ENCODE peak calls at places on chromosomes 4 and X, in nine cellular contexts. W, X, D, P, L, O, U, E and S are unnamed samples.

GRCh38 chr4:47913858-47914218 is 545 bp downstream of the NFXL1 start:
- DNase-seq in P (peak; percentile 33), W (peak; percentile 36), U (no peak), O (peak; percentile 50), L (no peak), D (no peak), E (peak; percentile 49), X (peak; percentile 50), S (peak; percentile 55)

GRCh38 chr4:112266823-112267222 is 18.9 kb downstream of the TIFA start:
- DNase-seq in E (peak; percentile 45), L (peak; percentile 62), D (no peak), U (peak; percentile 32), X (peak; percentile 14), O (no peak), P (no peak), W (peak; percentile 41), S (no peak)

GRCh38 chrX:4850312-4850711 is 1136.9 kb upstream of the PRKX start:
- DNase-seq in P (no peak), D (no peak), X (no peak), E (no peak), U (no peak), O (no peak), W (no peak), L (no peak), S (no peak)

GRCh38 chr4:64581422-64581821 is 172.2 kb upstream of the TECRL start:
- DNase-seq in O (no peak), P (no peak), E (no peak), X (peak; percentile 51), U (peak; percentile 12), W (no peak), L (peak; percentile 62), D (no peak), S (no peak)

GRCh38 chrX:96971812-96972211 is 88.1 kb downstream of the RPA4 start:
- DNase-seq in D (no peak), W (no peak), E (no peak), P (no peak), O (no peak), U (no peak), X (no peak), L (no peak), S (no peak)

GRCh38 chr4:22179124-22179874 is 230.7 kb upstream of the KCNIP4 start:
- DNase-seq in E (no peak), O (no peak), P (no peak), U (peak; percentile 61), L (peak; percentile 90), W (no peak), X (peak; percentile 90), D (peak; percentile 34), S (peak; percentile 21)

GRCh38 chr4:80033581-80033980 is 39.4 kb downstream of the ANTXR2 start:
- DNase-seq in X (no peak), L (no peak), P (no peak), E (no peak), D (no peak), O (no peak), W (no peak), U (no peak), S (no peak)

GRCh38 chr4:142315999-142316398 is 530.1 kb downstream of the INPP4B start:
- DNase-seq in O (no peak), U (no peak), W (no peak), X (no peak), D (no peak), P (no peak), E (no peak), L (no peak), S (no peak)

GRCh38 chr4:152206185-152206584 is 329.7 kb downstream of the FBXW7 start:
- DNase-seq in L (no peak), P (no peak), O (no peak), X (no peak), E (no peak), U (no peak), W (no peak), D (no peak), S (no peak)

GRCh38 chrX:56314334-56314733 is 82.2 kb downstream of the KLF8 start:
- DNase-seq in P (no peak), W (peak; percentile 58), X (no peak), E (no peak), U (no peak), L (no peak), O (no peak), D (no peak), S (peak; percentile 21)

GRCh38 chrX:55488268-55488558 is 1.4 kb downstream of the USP51 start:
- DNase-seq in O (no peak), E (no peak), W (no peak), X (no peak), P (no peak), U (no peak), L (no peak), D (no peak), S (peak; percentile 1)

GRCh38 chrX:119756926-119757635 is 1.3 kb upstream of the SOWAHD start:
- DNase-seq in X (no peak), D (no peak), O (no peak), U (no peak), L (no peak), P (no peak), E (peak; percentile 40), W (peak; percentile 23), S (peak; percentile 32)

GRCh38 chr4:13698296-13698695 is 70.8 kb upstream of the BOD1L1 start:
- DNase-seq in D (no peak), X (peak; percentile 46), L (no peak), P (no peak), W (no peak), O (no peak), U (no peak), E (no peak), S (no peak)

GRCh38 chrX:38701073-38701472 is 100.2 kb upstream of the MID1IP1 start:
- DNase-seq in P (no peak), X (no peak), U (no peak), W (no peak), D (no peak), O (no peak), L (no peak), E (no peak), S (no peak)

DNA sequence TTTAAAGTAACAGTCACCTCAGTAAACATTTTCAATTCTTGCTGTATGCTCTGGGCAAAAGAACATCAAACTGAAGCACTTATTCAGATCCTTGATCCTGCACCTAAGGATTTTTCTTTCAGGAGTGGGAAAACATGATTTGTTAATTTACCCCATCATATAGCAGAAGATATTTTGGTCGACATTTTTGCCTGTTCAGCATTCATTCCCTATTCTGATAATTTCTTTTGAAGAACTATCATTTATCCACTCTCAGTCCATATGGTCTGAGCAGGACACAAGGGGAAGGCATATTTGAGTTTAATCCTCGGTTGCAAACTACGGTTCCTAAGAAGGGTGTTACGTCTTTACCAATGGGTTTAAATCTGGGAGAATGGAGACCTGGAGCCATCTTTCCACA is 1.2 kb upstream of the CLOCK start:
- DNase-seq in E (no peak), O (no peak), P (no peak), D (no peak), W (no peak), U (no peak), X (no peak), L (no peak), S (no peak)
- TF ChIP-seq CTCF in E (no peak), O (no peak), P (no peak), D (no peak), W (no peak), U (no peak), X (no peak), L (no peak), S (no peak)

GRCh38 chrX:153968754-153969124 is 2.9 kb downstream of the HCFC1 start:
- DNase-seq in P (no peak), E (peak; percentile 82), X (no peak), W (peak; percentile 84), D (no peak), L (no peak), O (no peak), U (peak; percentile 11), S (peak; percentile 58)
- TF ChIP-seq CTCF in P (no peak), E (peak; percentile 59), X (no peak), W (peak; percentile 39), D (no peak), L (no peak), O (peak; percentile 20), U (no peak), S (no peak)

DNA sequence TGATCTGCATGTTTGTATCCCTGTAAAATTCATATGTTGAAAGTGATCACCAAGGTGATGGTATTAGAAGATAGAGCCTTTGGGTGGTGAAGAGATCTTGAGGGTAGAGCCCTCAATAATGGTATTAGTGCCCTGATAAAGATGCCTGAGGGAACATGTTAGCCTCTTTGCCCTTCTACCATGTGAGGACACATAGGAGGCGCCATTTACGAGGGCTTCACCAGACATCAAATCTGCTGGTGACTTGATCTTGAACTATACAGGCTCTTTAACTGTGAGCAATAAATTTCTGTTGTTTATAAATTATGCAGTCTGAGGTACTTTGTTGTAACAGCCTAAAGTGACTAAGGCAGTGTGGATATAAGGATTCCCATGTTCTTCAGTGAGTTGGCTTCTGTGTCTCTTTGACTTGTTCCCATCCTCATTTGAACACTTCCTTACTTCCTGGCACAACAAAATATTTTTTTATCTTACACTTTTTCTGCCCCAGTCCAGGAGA is 11.8 kb downstream of the MOB1B start:
- DNase-seq in E (no peak), D (no peak), X (no peak), U (peak; percentile 57), P (no peak), O (no peak), L (peak; percentile 3), W (no peak), S (no peak)
- TF ChIP-seq CTCF in E (peak; percentile 49), D (no peak), X (no peak), U (peak; percentile 59), P (no peak), O (no peak), L (no peak), W (no peak), S (no peak)

GRCh38 chr4:38185406-38185805 is 225.2 kb downstream of the PTTG2 start:
- DNase-seq in U (no peak), D (no peak), P (no peak), O (no peak), E (no peak), X (no peak), L (no peak), W (no peak), S (no peak)

GRCh38 chr4:38188136-38188535 is 227.9 kb downstream of the PTTG2 start:
- DNase-seq in P (no peak), X (no peak), E (no peak), D (no peak), W (no peak), O (no peak), L (no peak), U (no peak), S (no peak)

GRCh38 chr4:38180456-38180855 is 220.3 kb downstream of the PTTG2 start:
- DNase-seq in D (no peak), O (no peak), E (no peak), U (no peak), X (peak; percentile 74), L (no peak), P (no peak), W (peak; percentile 12), S (no peak)

GRCh38 chr4:38182334-38182998 is 222.3 kb downstream of the PTTG2 start:
- DNase-seq in P (no peak), D (no peak), W (no peak), U (no peak), E (no peak), X (no peak), L (no peak), O (no peak), S (no peak)

DNA sequence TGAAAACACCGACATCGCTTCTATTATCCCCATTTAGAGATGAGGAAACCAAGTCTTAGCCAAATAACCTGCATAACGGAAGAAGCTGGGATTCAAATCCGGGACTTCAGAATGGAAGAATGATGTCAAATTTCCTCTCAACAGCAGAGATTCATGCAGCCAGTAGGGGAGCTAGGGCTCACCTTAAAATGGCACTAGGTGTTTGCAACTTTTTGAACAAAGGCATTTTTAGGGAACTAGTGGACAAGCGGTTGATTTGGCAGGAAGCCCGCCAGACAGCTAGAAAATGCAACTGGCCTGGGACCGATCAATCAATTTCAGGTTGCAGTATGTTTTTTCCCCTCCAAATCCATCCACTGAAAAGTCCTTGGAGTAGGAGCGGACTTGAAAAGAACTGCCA is 224.2 kb downstream of the PTTG2 start:
- DNase-seq in P (no peak), O (no peak), X (no peak), L (no peak), W (no peak), U (no peak), E (no peak), D (no peak), S (no peak)
- TF ChIP-seq CTCF in P (no peak), O (no peak), X (peak; percentile 43), L (peak; percentile 38), W (peak; percentile 38), U (peak; percentile 59), E (no peak), D (no peak), S (no peak)